ENCODE peak calls at places on chromosomes 4 and X, in four cellular contexts. L is HepG2, K is GM12878, I is K562. E is an unnamed sample.

GRCh38 chrX:120485562-120486520 is 16.7 kb upstream of the LAMP2 start:
- DNase-seq in I (peak), L (peak), K (peak), E (peak)

GRCh38 chr4:148268835-148269234 is 173.4 kb downstream of the NR3C2 start:
- DNase-seq in I (no peak), K (no peak), L (no peak), E (no peak)

GRCh38 chrX:71103110-71103983 is 3.2 kb downstream of the CXorf65 start:
- DNase-seq in L (no peak), I (peak), K (no peak), E (peak)

GRCh38 chrX:30965751-30966150 is 76.7 kb upstream of the TAB3 start:
- DNase-seq in K (no peak), L (no peak), I (no peak), E (no peak)

GRCh38 chr4:48173055-48173991 is 39.3 kb upstream of the TXK start:
- DNase-seq in I (peak), L (no peak), K (peak), E (no peak)

GRCh38 chr4:119099227-119099910 is 36.3 kb upstream of the MYOZ2 start:
- DNase-seq in I (no peak), K (no peak), L (no peak), E (no peak)

GRCh38 chr4:25925486-25926201 is 11.6 kb downstream of the SMIM20 start:
- DNase-seq in K (no peak), I (peak), L (peak), E (no peak)

GRCh38 chr4:54155936-54156335 is 56.0 kb downstream of the GSX2 start:
- DNase-seq in L (no peak), K (no peak), I (no peak), E (no peak)

GRCh38 chrX:17596051-17596450 is 141.2 kb upstream of the SCML1 start:
- DNase-seq in I (no peak), L (no peak), K (no peak), E (no peak)

GRCh38 chrX:39310925-39311324 is 509.7 kb downstream of the MID1IP1 start:
- DNase-seq in L (no peak), K (no peak), I (no peak), E (no peak)

GRCh38 chr4:1460967-1461868 is 55.0 kb upstream of the NKX1-1 start:
- DNase-seq in I (no peak), L (no peak), K (no peak), E (no peak)

GRCh38 chr4:79173186-79173585 is 152.7 kb downstream of the NAA11 start:
- DNase-seq in L (no peak), I (no peak), K (no peak), E (no peak)

GRCh38 chr4:87975466-87975865 is at the start of gene SPP1:
- DNase-seq in L (peak), I (no peak), K (no peak), E (no peak)

GRCh38 chr4:117664706-117665444 is 369.4 kb upstream of the NDST3 start:
- DNase-seq in K (no peak), L (no peak), I (no peak), E (no peak)

GRCh38 chrX:5474282-5474681 is 754.4 kb downstream of the NLGN4X start:
- DNase-seq in K (no peak), L (no peak), I (no peak), E (no peak)

GRCh38 chr4:113355550-113356371 is 306.3 kb downstream of the ANK2 start:
- DNase-seq in I (no peak), K (peak), L (no peak), E (no peak)

GRCh38 chrX:155108427-155108826 is 37.1 kb downstream of the BRCC3 start:
- DNase-seq in L (no peak), I (no peak), K (no peak), E (no peak)

GRCh38 chrX:10071451-10072163 is 85.2 kb upstream of the CLCN4 start:
- DNase-seq in K (no peak), I (no peak), L (no peak), E (no peak)

GRCh38 chrX:25206761-25207160 is 191.0 kb upstream of the ARX start:
- DNase-seq in K (no peak), L (no peak), I (no peak), E (no peak)

GRCh38 chr4:170854097-170854496 is 764.3 kb upstream of the AADAT start:
- DNase-seq in I (no peak), L (no peak), K (no peak), E (no peak)

GRCh38 chr4:56618734-56619133 is 62.4 kb downstream of the HOPX start:
- DNase-seq in K (no peak), L (no peak), I (no peak), E (no peak)

GRCh38 chr4:78937837-78938236 is 1.4 kb downstream of the PAQR3 start:
- DNase-seq in I (no peak), L (peak), K (no peak), E (no peak)

GRCh38 chr4:10606483-10607155 is 77.9 kb downstream of the CLNK start:
- DNase-seq in I (no peak), K (no peak), L (no peak), E (no peak)

GRCh38 chr4:25089058-25089763 is 58.5 kb upstream of the LGI2 start:
- DNase-seq in L (no peak), K (no peak), I (peak), E (no peak)

GRCh38 chr4:130068072-130068471 is 972.1 kb downstream of the C4orf33 start:
- DNase-seq in K (no peak), L (no peak), I (no peak), E (no peak)

DNA sequence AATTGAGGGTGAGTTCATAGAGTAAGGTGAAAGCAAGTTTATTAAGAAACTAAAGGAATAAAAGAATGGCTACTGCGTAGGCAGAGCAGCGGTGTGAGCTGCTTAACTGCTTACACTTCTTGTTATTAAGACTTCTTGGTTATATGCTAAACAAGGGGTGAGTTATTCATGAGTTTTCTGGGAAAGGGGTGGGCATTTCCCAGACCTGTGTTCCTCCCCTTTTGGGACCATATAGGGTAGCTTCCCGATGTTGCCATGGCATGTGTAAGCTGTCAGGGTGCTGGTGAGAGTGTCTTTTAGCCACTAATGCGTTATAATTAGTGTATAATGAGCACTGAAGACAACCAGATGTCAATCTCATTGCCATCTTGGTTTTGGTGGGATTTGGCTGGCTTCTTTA is 126.5 kb downstream of the ARSF start:
- DNase-seq in L (no peak), I (no peak), K (no peak), E (no peak)
- TF ChIP-seq CHD2 in L (no peak), I (no peak), K (no peak), E (no peak)

GRCh38 chr4:174870311-174870710 is 41.3 kb upstream of the GLRA3 start:
- DNase-seq in K (no peak), L (no peak), I (no peak), E (no peak)

GRCh38 chr4:174871407-174871806 is 42.4 kb upstream of the GLRA3 start:
- DNase-seq in L (no peak), I (no peak), K (no peak), E (no peak)

GRCh38 chr4:174880001-174880400 is 38.2 kb upstream of the ADAM29 start:
- DNase-seq in K (no peak), I (no peak), L (no peak), E (no peak)

GRCh38 chr4:174873931-174874330 is 44.2 kb upstream of the ADAM29 start:
- DNase-seq in K (peak), L (no peak), I (peak), E (no peak)

GRCh38 chr4:174874898-174875297 is 43.3 kb upstream of the ADAM29 start:
- DNase-seq in L (no peak), I (no peak), K (no peak), E (no peak)
- TF ChIP-seq MAX in L (no peak), I (no peak), K (no peak), E (no peak)

DNA sequence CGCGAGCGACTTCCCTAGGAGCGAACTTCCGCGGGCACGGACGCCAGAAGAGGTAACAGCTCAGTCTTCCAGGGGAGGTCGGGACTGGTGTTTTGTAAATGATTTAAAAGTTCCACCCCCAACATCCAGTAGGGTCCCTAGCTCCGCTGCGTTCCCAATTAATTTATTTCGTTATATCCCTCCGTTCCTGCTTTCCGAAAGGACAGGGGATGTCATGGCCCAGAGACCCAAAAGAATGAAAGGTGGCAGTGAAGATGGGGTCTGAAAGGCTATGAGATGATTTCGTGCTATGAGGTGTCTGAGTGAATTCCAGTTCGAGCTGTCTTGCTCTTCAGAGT is 373 bp upstream of the SMIM43 start:
- DNase-seq in K (no peak), I (no peak), L (no peak), E (no peak)
- TF ChIP-seq EZH2 in K (no peak), I (no peak), L (no peak), E (peak)

GRCh38 chr4:13528823-13529129 is 15.5 kb downstream of the NKX3-2 start:
- DNase-seq in K (no peak), L (no peak), I (no peak), E (no peak)

GRCh38 chr4:13530823-13531608 is 13.3 kb downstream of the NKX3-2 start:
- DNase-seq in I (peak), K (no peak), L (no peak), E (no peak)

GRCh38 chr4:13527192-13527982 is 16.9 kb downstream of the NKX3-2 start:
- DNase-seq in L (no peak), I (no peak), K (no peak), E (no peak)

GRCh38 chr4:13527983-13528822 is 16.1 kb downstream of the NKX3-2 start:
- DNase-seq in I (no peak), K (peak), L (no peak), E (peak)

DNA sequence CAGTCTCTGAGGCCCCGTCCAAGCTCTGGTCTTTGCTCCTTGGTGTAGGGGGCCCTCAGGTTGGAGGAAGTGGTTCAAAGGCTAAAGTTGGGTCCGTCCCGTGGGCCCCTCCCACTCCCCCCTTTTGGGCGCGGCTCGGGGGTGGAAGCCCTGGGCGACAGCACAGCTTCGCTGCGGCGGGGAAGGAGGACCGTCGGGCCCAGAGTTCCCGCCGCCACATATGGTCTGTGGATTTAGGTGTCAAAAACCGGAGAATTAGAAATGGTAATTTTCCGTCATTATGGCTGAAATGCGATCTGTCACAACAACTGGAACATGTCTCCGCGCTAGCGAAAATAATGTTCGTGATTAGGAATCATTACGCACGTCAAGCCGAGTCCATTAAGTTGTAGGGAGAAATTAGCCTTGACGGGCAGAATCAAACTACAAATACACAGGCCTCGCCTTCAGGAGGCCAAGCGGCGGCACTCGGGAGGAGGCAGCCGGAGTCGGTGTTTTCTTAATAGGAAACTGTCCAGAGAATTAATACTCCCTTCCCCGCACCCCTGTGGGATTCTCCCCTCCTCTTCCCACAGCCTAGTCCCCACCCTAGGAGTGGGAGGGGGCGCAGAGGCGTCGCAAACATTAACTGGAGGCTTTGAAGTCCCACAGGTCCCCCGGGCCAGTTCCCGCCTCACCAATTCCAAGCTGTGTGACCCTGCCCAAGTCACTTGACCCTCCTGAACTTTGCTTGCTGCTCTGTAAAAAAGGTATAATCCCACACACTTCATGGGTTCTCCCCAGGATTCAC is 15.0 kb downstream of the NKX3-2 start:
- DNase-seq in K (no peak), L (no peak), I (no peak), E (no peak)
- TF ChIP-seq CHD2 in K (no peak), L (no peak), I (no peak), E (no peak)

DNA sequence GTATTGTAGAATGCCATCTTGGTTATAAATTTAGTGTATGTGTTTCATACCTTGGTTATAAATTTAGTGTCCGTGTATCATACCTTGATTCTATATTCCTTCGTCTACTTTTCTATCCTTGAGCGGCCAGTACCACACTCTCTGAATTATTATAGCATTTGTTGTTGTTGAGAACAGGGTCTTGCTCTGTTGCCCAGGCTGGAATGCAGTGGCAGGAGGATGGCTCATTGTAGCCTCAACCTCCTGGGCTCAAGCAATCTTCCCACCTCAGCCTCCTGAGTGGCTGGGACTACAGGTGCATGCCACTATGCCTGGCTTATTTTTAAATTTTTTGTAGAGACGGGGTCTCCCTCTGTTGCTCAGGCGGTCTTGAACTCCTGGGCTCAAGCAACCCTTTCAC is 50.1 kb downstream of the FAM193A start:
- DNase-seq in K (no peak), L (no peak), I (no peak), E (no peak)
- TF ChIP-seq MAX in K (no peak), L (no peak), I (no peak), E (no peak)

GRCh38 chr4:93827272-93827947 is 1.1 kb upstream of the ATOH1 start:
- DNase-seq in L (no peak), I (no peak), K (no peak), E (peak)

GRCh38 chr4:93828332-93828829 is at the start of gene ATOH1:
- DNase-seq in K (no peak), L (no peak), I (no peak), E (peak)

GRCh38 chr4:93830090-93830818 is 1.7 kb downstream of the ATOH1 start:
- DNase-seq in L (no peak), I (no peak), K (no peak), E (no peak)

GRCh38 chr4:93829531-93830089 is 1.1 kb downstream of the ATOH1 start:
- DNase-seq in K (no peak), L (no peak), I (no peak), E (no peak)

GRCh38 chr4:93828830-93829530 is 427 bp downstream of the ATOH1 start:
- DNase-seq in I (no peak), L (no peak), K (no peak), E (no peak)
- TF ChIP-seq EZH2 in I (no peak), L (no peak), K (no peak), E (no peak)

DNA sequence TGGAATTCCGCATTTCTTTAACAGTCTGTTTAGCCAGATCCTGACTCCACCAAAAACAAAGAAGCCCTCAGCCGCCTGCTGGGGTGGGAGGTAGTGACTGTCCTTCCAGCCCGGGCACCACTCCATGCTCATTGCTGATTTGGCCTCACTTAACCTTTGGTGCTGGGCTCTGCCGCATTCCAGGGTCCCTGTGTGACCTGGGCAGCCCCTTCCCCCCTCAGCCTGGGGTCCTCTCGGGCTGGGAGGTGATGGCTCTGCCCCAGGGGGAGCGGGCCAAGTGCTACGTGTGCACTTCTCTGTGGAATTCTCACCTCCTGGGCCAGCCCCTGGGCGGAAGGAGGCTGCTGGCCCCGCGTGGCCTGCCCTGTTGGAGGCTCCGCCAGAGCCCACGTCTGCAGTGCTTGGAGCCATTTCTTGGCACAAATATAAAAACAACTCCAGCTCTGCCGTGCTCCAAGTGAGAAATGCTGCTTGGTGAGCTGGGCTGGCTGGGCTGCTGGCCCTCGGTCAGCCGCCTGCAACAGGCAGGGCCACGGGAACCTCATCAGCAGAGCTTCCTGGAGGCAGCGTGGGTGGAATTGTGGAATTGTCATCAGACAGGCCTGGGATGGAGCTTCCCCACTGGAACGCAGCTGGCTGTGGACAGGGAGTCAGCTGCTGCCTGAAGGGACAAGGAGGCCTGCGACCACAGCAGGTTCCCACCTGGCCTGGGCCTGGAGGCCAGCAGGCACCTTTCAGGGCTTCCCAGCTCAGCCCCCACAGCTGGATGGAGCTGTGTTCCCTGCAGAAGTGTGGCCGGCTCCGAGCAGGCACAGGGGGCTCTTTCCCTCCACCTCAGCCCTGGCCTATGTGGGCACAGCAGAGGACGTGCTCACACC is 66.0 kb downstream of the TRMT44 start:
- DNase-seq in I (no peak), L (no peak), K (no peak), E (no peak)
- TF ChIP-seq CHD2 in I (no peak), L (no peak), K (no peak), E (no peak)

E was measured in H1.